ENCODE peak calls at places on chromosomes 13 and 19, in five cellular contexts. A is neural progenitor cell, I is NT2/D1, L is cardiac muscle cell, T is esophagus muscularis mucosa. P is an unnamed sample. For H3K36me3, the result is how much of the 10 kb centered on the place peaks cover.

GRCh38 chr13:107020393-107020792 is 452.5 kb upstream of the ARGLU1 start:
- DNase-seq in L (no peak), A (no peak), T (no peak), I (no peak), P (no peak)

GRCh38 chr13:45156565-45157361 is 36.5 kb downstream of the GTF2F2 start:
- DNase-seq in A (no peak), T (no peak), L (no peak), I (no peak), P (no peak)

GRCh38 chr13:90414691-90415596 is 932.5 kb upstream of the MIR17HG start:
- DNase-seq in A (no peak), T (no peak), I (no peak), L (no peak), P (no peak)

GRCh38 chr13:39496487-39496998 is 106.5 kb downstream of the LHFPL6 start:
- DNase-seq in I (no peak), T (peak), L (no peak), A (no peak), P (no peak)

GRCh38 chr19:14440049-14440448 is 6.9 kb downstream of the PKN1 start:
- DNase-seq in I (no peak), A (no peak), T (peak), L (no peak), P (no peak)

GRCh38 chr19:22625266-22626035 is 8.7 kb upstream of the ZNF492 start:
- DNase-seq in T (peak), L (no peak), A (no peak), I (no peak), P (peak)

GRCh38 chr19:54430306-54431254 is 15.3 kb downstream of the TTYH1 start:
- DNase-seq in A (peak), T (no peak), I (no peak), L (peak), P (no peak)

GRCh38 chr13:98370806-98371553 is 193.9 kb upstream of the RNF113B start:
- DNase-seq in A (no peak), L (peak), T (no peak), I (no peak), P (no peak)

GRCh38 chr13:46359731-46360130 is 27.3 kb downstream of the RUBCNL start:
- DNase-seq in I (no peak), L (no peak), T (no peak), A (no peak), P (no peak)

GRCh38 chr19:3671680-3672574 is 28.3 kb downstream of the PIP5K1C start:
- DNase-seq in T (no peak), A (no peak), I (no peak), L (no peak), P (no peak)

GRCh38 chr19:10269333-10270179 is 1.4 kb upstream of the ICAM1 start:
- DNase-seq in L (peak), A (peak), I (no peak), T (peak), P (no peak)

GRCh38 chr13:108981407-108981806 is 352.0 kb downstream of the MYO16 start:
- DNase-seq in A (no peak), I (no peak), T (no peak), L (no peak), P (no peak)

GRCh38 chr13:40793339-40793738 is 3.9 kb downstream of the SLC25A15 start:
- DNase-seq in A (no peak), L (no peak), T (no peak), I (no peak), P (no peak)

GRCh38 chr13:40787062-40787461 is 2.3 kb upstream of the SLC25A15 start:
- DNase-seq in L (no peak), T (no peak), A (no peak), I (no peak), P (no peak)

GRCh38 chr13:40792284-40793051 is 3.1 kb downstream of the SLC25A15 start:
- DNase-seq in L (no peak), T (no peak), I (no peak), A (no peak), P (no peak)

GRCh38 chr13:40789275-40790231 is at the start of gene SLC25A15:
- DNase-seq in L (peak), T (no peak), A (peak), I (peak), P (no peak)

DNA sequence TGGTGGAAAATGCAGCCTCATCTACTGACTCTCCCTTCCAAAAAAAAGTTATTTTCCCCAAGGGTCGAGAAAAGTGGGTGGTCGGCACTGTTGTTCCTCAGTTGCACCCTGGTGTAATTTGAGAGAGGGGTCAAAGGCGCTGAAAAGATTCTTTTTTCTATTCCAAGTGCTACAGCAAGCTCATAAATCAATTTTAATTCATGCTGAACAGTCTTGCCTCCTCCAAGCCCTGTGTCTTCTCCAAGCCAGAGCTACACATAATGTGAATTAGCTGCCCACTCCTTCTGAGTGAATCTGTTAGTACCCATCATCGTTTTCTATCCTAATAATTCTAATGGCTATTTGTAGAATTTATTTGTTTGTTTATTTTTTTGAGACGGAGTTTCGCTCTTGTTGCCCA is 821 bp downstream of the SLC25A15 start:
- DNase-seq in I (no peak), L (no peak), T (no peak), A (no peak), P (no peak)
- H3K36me3 ChIP-seq in I (under half), L (under half), T (under half), A (under half), P (under half)

DNA sequence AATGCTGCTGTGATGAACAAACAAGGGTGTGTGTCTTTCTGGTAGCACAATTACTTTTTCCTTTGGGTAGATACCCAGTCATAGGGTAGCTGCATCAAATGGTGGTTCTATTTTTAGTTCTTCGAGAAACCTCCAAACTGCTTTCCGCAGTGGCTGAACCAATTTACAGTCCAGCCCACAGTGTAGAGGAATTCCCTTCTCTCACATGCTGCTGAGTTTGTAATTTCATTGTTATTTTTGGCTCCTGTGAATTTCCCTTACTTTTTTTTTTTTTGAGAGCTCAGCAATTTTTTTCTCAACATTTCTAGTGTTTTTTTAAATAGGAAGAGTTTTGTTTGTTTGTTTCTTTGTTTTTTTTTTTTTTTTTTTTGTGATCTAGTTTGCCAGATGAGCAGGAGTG is 37.5 kb upstream of the ADGRE1 start:
- DNase-seq in I (no peak), L (no peak), A (no peak), T (no peak), P (no peak)
- H3K36me3 ChIP-seq in I (under half), L (under half), A (under half), T (under half), P (under half)

GRCh38 chr19:40322271-40322610 is 26.0 kb downstream of the C19orf47 start:
- DNase-seq in A (no peak), L (no peak), I (no peak), T (no peak), P (no peak)
- H3K36me3 ChIP-seq in A (under half), L (under half), I (half or more), T (half or more), P (half or more)

GRCh38 chr19:47093254-47093653 is 20.3 kb downstream of the ZC3H4 start:
- DNase-seq in I (no peak), L (no peak), A (no peak), T (no peak), P (no peak)

GRCh38 chr19:47096721-47097120 is 16.9 kb downstream of the ZC3H4 start:
- DNase-seq in T (no peak), A (no peak), L (no peak), I (no peak), P (no peak)

GRCh38 chr19:47094557-47095517 is 18.7 kb downstream of the ZC3H4 start:
- DNase-seq in L (no peak), A (no peak), T (no peak), I (no peak), P (no peak)

GRCh38 chr19:47095707-47096704 is 17.6 kb downstream of the ZC3H4 start:
- DNase-seq in A (no peak), L (no peak), I (no peak), T (no peak), P (no peak)

DNA sequence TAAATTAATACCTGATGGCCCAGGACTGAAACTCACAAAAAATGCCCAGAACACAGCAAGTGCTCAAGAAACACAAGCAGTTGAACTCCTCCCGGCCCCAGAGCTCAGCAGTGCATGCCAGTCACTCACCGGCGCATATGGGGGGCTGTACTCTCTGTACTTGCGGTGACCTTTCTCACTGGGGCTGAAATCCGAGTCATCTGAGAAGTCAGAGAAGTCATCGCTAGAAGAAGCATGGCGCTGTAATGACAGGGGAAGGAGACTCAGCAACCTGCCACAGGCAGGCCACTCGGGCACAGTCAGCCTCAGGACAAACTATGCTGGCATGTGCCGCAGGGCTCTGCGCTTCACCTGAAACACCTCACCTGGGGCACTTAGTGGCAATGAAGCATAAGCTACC is 19.7 kb downstream of the ZC3H4 start:
- DNase-seq in I (no peak), T (no peak), L (peak), A (no peak), P (no peak)
- H3K36me3 ChIP-seq in I (half or more), T (under half), L (under half), A (under half), P (under half)

DNA sequence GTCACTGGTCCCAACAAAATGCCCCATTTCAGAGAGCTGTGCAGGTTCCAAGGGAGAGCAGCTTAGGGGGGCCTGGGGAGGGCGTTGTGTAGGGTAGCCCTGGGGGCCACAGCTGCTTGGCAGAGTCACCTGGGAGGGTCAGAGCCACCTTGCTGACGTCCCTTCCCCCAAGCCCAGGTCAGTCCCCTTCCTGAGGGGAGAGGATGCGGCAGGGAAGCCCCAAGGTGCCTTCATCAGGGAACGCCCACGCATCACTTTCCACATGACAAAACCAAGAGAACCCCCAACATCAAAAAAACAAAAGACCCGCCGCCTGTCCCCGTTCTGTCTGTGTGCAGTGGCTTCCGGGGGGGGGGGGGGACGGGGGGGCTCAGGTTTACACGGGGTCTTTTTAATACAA is 5.3 kb upstream of the UQCR11 start:
- DNase-seq in T (no peak), L (no peak), I (no peak), A (no peak), P (no peak)
- H3K36me3 ChIP-seq in T (half or more), L (under half), I (half or more), A (under half), P (under half)

DNA sequence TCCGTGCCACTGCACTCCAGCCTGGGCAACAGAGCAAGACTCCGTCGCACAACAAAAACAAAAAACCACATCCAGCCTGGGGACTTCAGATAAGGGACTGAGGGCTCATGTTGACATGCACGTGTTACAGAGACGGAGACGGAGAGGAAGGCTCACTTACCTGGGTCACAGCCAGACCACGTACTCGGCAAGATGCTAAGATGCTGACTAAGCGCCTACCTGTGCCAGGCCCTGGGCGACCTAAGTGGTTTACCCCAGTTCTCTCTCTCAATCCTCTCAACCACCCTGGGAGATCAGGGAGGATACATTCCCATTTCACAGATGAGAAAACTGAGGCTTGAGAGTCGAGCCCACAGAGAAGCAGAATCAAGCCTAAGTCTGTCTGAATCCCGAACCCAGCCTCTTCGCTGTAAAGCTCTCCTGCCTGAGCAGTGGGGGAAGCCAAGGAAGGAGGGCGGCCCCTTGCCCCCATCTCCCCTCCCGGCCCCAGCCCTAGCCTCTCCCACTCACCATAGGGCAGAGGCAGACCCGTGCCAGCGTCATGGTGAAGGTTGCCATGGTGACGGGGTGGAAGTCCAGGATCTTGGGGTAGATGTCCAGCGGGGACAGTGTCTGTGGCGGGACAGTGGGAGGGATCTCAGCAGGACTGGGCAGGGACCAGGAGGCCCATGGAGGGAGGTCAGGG is 13.5 kb downstream of the ERCC2 start:
- DNase-seq in L (no peak), T (no peak), I (no peak), A (no peak), P (no peak)
- H3K36me3 ChIP-seq in L (under half), T (half or more), I (half or more), A (under half), P (under half)